ENCODE peak calls at places on chromosome 2, in five cellular contexts. W is neural progenitor cell, I is prostate gland, J is lower lobe of right lung, B is endodermal cell. X is an unnamed sample.

GRCh38 chr2:71938659-71939587 is 208.7 kb downstream of the CYP26B1 start:
- DNase-seq in W (no peak), I (no peak), J (no peak), B (peak; percentile 29), X (peak; percentile 67)

GRCh38 chr2:128536925-128537620 is 218.4 kb upstream of the HS6ST1 start:
- DNase-seq in W (peak; percentile 83), I (no peak), J (no peak), B (peak; percentile 88), X (no peak)

GRCh38 chr2:101818531-101819451 is 121.3 kb downstream of the MAP4K4 start:
- DNase-seq in W (peak; percentile 77), I (no peak), J (no peak), B (no peak), X (no peak)

GRCh38 chr2:74032909-74033261 is 48.2 kb downstream of the TET3 start:
- DNase-seq in W (no peak), I (no peak), J (no peak), B (no peak), X (no peak)

GRCh38 chr2:187577310-187577709 is 23.1 kb upstream of the TFPI start:
- DNase-seq in W (peak; percentile 59), I (no peak), J (no peak), B (no peak), X (no peak)

GRCh38 chr2:75098856-75099255 is 100.5 kb downstream of the TACR1 start:
- DNase-seq in W (peak; percentile 62), I (no peak), J (no peak), B (peak; percentile 69), X (no peak)

GRCh38 chr2:54763636-54764291 is 40.3 kb downstream of the EML6 start:
- DNase-seq in W (peak; percentile 47), I (no peak), J (no peak), B (peak; percentile 80), X (no peak)

GRCh38 chr2:113965644-113966043 is 75.8 kb downstream of the ACTR3 start:
- DNase-seq in W (peak; percentile 62), I (no peak), J (no peak), B (peak; percentile 73), X (no peak)

DNA sequence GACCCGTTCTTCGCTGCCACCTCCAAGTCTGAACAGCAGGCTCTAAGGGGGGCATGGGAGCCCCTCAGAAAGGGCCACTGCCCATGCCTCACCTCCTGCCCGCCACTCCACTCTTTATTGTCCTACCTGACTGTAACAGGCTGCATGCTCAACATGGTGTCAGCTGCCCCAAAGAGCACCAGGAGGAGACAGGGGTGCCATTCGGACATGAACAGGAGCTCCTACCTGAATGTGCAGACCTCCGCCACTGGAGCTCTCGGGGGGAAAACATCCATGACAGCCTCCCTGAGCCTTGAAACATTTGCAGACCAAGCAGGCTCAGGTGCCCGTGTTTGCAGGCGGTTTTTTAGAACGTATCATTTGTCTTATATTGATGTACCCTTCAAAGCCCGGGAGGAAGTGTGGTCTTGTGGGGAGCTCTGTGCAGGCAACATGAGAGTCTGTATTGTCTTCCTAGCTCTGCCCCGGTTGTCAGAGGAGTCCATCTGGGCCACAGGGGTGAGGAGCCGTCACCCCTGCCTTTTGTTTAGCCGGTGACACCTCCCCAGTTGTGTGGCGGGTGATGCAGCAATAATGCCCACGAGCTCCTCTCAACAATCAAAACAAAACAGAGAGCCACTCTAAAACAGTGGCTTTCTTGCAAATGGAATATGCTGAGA is 35.1 kb upstream of the CD8A start:
- DNase-seq in W (no peak), I (no peak), J (no peak), B (no peak), X (no peak)
- H3K4me3 ChIP-seq in W (no peak overlapping the region), I (no peak overlapping the region), J (no peak overlapping the region), B (no peak overlapping the region), X (no peak overlapping the region)

GRCh38 chr2:196927318-196928225 is 1.1 kb upstream of the PGAP1 start:
- DNase-seq in W (peak; percentile 45), I (peak; percentile 8), J (no peak), B (no peak), X (no peak)
- H3K27ac ChIP-seq in W (peak overlapping the region; percentile 93), I (peak overlapping the region; percentile 89), J (peak overlapping the region; percentile 81), B (peak overlapping the region; percentile 95), X (peak overlapping the region; percentile 83)

GRCh38 chr2:160289803-160290202 is 89.7 kb upstream of the ITGB6 start:
- DNase-seq in W (no peak), I (no peak), J (no peak), B (no peak), X (no peak)

GRCh38 chr2:160290590-160290989 is 90.5 kb upstream of the ITGB6 start:
- DNase-seq in W (no peak), I (no peak), J (no peak), B (no peak), X (no peak)

GRCh38 chr2:160293401-160293911 is 93.4 kb upstream of the ITGB6 start:
- DNase-seq in W (no peak), I (no peak), J (no peak), B (peak; percentile 49), X (no peak)

GRCh38 chr2:160292225-160292624 is 92.2 kb upstream of the ITGB6 start:
- DNase-seq in W (no peak), I (no peak), J (no peak), B (no peak), X (no peak)

GRCh38 chr2:160291382-160291781 is 91.3 kb upstream of the ITGB6 start:
- DNase-seq in W (no peak), I (no peak), J (no peak), B (no peak), X (no peak)
- TF ChIP-seq CTCF in W (peak; percentile 11), I (no peak), J (no peak), B (peak; percentile 39), X (no peak)

GRCh38 chr2:237955640-237956401 is 11.0 kb upstream of the UBE2F start:
- DNase-seq in W (peak; percentile 51), I (no peak), J (no peak), B (peak; percentile 76), X (no peak)
- H3K4me3 ChIP-seq in W (peak overlapping the region; percentile 67), I (no peak overlapping the region), J (peak overlapping the region; percentile 37), B (peak overlapping the region; percentile 70), X (peak overlapping the region; percentile 67)

DNA sequence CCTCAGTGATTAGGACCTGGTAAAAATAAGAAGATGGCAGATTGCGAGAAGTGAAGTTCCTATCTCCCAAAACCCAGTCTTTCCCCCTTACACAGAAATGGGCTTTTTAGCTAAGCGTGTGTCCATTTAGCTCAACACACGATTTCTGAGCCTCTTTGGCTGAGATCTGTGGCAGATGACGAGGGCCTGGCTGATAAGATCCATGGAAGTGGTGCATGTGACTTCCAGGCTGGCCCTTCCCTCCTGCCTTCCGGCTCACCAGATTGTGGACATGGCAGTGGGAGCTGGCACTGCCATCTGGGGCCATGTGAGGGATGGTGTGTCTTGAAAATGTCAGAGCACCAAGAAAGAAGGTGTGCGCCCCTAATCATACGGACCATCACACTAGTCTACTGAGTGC is 41.0 kb upstream of the ZFP36L2 start:
- DNase-seq in W (no peak), I (no peak), J (no peak), B (no peak), X (no peak)
- H3K27ac ChIP-seq in W (no peak overlapping the region), I (no peak overlapping the region), J (peak overlapping the region; percentile 53), B (no peak overlapping the region), X (peak overlapping the region; percentile 87)

GRCh38 chr2:108960006-108960405 is 29.0 kb downstream of the EDAR start:
- DNase-seq in W (no peak), I (no peak), J (no peak), B (no peak), X (no peak)
- TF ChIP-seq CTCF in W (peak; percentile 32), I (no peak), J (no peak), B (peak; percentile 61), X (no peak)

GRCh38 chr2:37325625-37326071 is 1.0 kb upstream of the PRKD3 start:
- DNase-seq in W (no peak), I (no peak), J (no peak), B (peak; percentile 48), X (no peak)
- H3K4me3 ChIP-seq in W (peak overlapping the region; percentile 98), I (peak overlapping the region; percentile 86), J (peak overlapping the region; percentile 84), B (peak overlapping the region; percentile 80), X (peak overlapping the region; percentile 96)

GRCh38 chr2:237669628-237670351 is 42.4 kb downstream of the LRRFIP1 start:
- DNase-seq in W (no peak), I (no peak), J (no peak), B (no peak), X (peak; percentile 91)

GRCh38 chr2:237667891-237668290 is 40.5 kb downstream of the LRRFIP1 start:
- DNase-seq in W (no peak), I (no peak), J (no peak), B (no peak), X (no peak)

GRCh38 chr2:237666606-237667005 is 39.2 kb downstream of the LRRFIP1 start:
- DNase-seq in W (no peak), I (no peak), J (no peak), B (no peak), X (no peak)

GRCh38 chr2:237669129-237669627 is 41.8 kb downstream of the LRRFIP1 start:
- DNase-seq in W (no peak), I (no peak), J (no peak), B (no peak), X (no peak)

GRCh38 chr2:237668440-237668839 is 41.1 kb downstream of the LRRFIP1 start:
- DNase-seq in W (no peak), I (no peak), J (no peak), B (no peak), X (no peak)
- H3K27ac ChIP-seq in W (no peak overlapping the region), I (no peak overlapping the region), J (no peak overlapping the region), B (no peak overlapping the region), X (no peak overlapping the region)

GRCh38 chr2:208627110-208627884 is 220.7 kb downstream of the PTH2R start:
- DNase-seq in W (no peak), I (no peak), J (no peak), B (no peak), X (no peak)
- TF ChIP-seq CTCF in W (no peak), I (no peak), J (no peak), B (no peak), X (no peak)

DNA sequence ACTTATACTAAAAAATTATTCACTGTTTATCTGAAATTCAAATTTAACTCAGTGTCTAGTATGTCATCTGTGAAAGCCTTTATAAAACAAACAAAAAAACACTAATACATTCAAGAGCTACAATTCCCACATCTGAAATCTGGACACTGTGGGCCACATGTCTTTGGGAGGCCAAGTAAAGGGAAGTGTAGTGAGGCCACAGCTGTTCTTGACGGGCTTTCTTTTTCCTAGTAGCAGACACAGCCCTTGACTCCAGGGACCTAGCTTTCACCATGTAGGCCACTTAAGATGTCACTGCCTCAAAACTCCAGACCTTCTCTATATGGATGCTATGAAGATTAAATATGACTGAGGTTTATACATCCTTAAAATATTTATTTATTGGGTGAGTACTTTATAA is 91.1 kb downstream of the RBMS1 start:
- DNase-seq in W (no peak), I (no peak), J (no peak), B (no peak), X (no peak)
- H3K4me3 ChIP-seq in W (no peak overlapping the region), I (no peak overlapping the region), J (no peak overlapping the region), B (peak overlapping the region; percentile 5), X (no peak overlapping the region)